ENCODE peak calls at places on chromosomes 4 and X, in eight cellular contexts. I is K562, H is progenitor cell of endocrine pancreas, A is body of pancreas, E is MCF 10A, Z is GM20000, O is endothelial cell of umbilical vein, F is cardiac fibroblast. W is an unnamed sample.

GRCh38 chr4:26916195-26916594 is 55.6 kb downstream of the STIM2 start:
- DNase-seq in I (no peak), H (no peak), A (no peak), E (peak), Z (no peak), O (no peak), F (peak), W (no peak)

GRCh38 chr4:82784615-82785247 is 13.9 kb downstream of the SCD5 start:
- DNase-seq in I (no peak), H (no peak), A (no peak), E (peak), Z (no peak), O (peak), F (peak), W (no peak)

GRCh38 chr4:158823461-158823873 is 54.6 kb downstream of the FNIP2 start:
- DNase-seq in I (no peak), H (no peak), A (no peak), E (no peak), Z (no peak), O (peak), F (peak), W (no peak)

GRCh38 chr4:149884046-149884445 is 68.4 kb upstream of the IQCM start:
- DNase-seq in I (no peak), H (no peak), A (no peak), E (peak), Z (no peak), O (no peak), F (no peak), W (no peak)

GRCh38 chr4:104860227-104861123 is 286.2 kb upstream of the TET2 start:
- DNase-seq in I (peak), H (peak), A (peak), E (peak), Z (peak), O (peak), F (peak), W (peak)

GRCh38 chr4:10074767-10075105 is 41.9 kb downstream of the WDR1 start:
- DNase-seq in I (peak), H (no peak), A (no peak), E (peak), Z (peak), O (peak), F (peak), W (no peak)

GRCh38 chr4:106806158-106806797 is 229.8 kb downstream of the DKK2 start:
- DNase-seq in I (no peak), H (no peak), A (no peak), E (no peak), Z (no peak), O (no peak), F (peak), W (no peak)

GRCh38 chr4:65943076-65943475 is 272.8 kb upstream of the EPHA5 start:
- DNase-seq in I (no peak), H (no peak), A (no peak), E (peak), Z (no peak), O (peak), F (peak), W (no peak)

GRCh38 chr4:98638661-98639060 is 19.8 kb downstream of the TSPAN5 start:
- DNase-seq in I (no peak), H (no peak), A (no peak), E (no peak), Z (no peak), O (no peak), F (peak), W (no peak)

GRCh38 chr4:185384877-185385465 is 10.8 kb downstream of the LRP2BP start:
- DNase-seq in I (no peak), H (no peak), A (no peak), E (no peak), Z (no peak), O (peak), F (peak), W (no peak)

GRCh38 chr4:153790962-153791551 is 2.2 kb upstream of the SFRP2 start:
- DNase-seq in I (no peak), H (peak), A (peak), E (no peak), Z (peak), O (no peak), F (peak), W (peak)

GRCh38 chr4:98466868-98467599 is 191.4 kb downstream of the TSPAN5 start:
- DNase-seq in I (no peak), H (no peak), A (no peak), E (no peak), Z (no peak), O (no peak), F (peak), W (no peak)

GRCh38 chrX:95536661-95537060 is 1148.0 kb upstream of the DIAPH2 start:
- DNase-seq in I (no peak), H (no peak), A (no peak), E (no peak), Z (no peak), O (no peak), F (no peak), W (no peak)

GRCh38 chrX:40721489-40722106 is 13.7 kb downstream of the MED14 start:
- DNase-seq in I (no peak), H (no peak), A (no peak), E (no peak), Z (no peak), O (no peak), F (no peak), W (no peak)

GRCh38 chr4:171676555-171677215 is 136.5 kb upstream of the GALNTL6 start:
- DNase-seq in I (no peak), H (no peak), A (no peak), E (no peak), Z (peak), O (no peak), F (no peak), W (no peak)

GRCh38 chr4:78661923-78662521 is 110.5 kb downstream of the ANXA3 start:
- DNase-seq in I (no peak), H (no peak), A (no peak), E (peak), Z (peak), O (peak), F (peak), W (no peak)

GRCh38 chr4:4930677-4931076 is 71.2 kb downstream of the MSX1 start:
- DNase-seq in I (no peak), H (no peak), A (no peak), E (no peak), Z (no peak), O (no peak), F (no peak), W (no peak)

GRCh38 chrX:15930585-15930984 is 76.0 kb upstream of the AP1S2 start:
- DNase-seq in I (no peak), H (no peak), A (no peak), E (peak), Z (peak), O (peak), F (peak), W (no peak)

GRCh38 chrX:5852941-5853340 is 375.7 kb downstream of the NLGN4X start:
- DNase-seq in I (no peak), H (no peak), A (no peak), E (no peak), Z (no peak), O (no peak), F (no peak), W (no peak)

GRCh38 chr4:78432896-78433295 is 118.7 kb upstream of the ANXA3 start:
- DNase-seq in I (no peak), H (no peak), A (no peak), E (no peak), Z (no peak), O (no peak), F (peak), W (no peak)

GRCh38 chr4:123327346-123327745 is 69.2 kb upstream of the SPRY1 start:
- DNase-seq in I (no peak), H (no peak), A (no peak), E (no peak), Z (no peak), O (no peak), F (no peak), W (no peak)

GRCh38 chr4:136650541-136651277 is 881.6 kb downstream of the PCDH18 start:
- DNase-seq in I (no peak), H (no peak), A (peak), E (peak), Z (no peak), O (peak), F (peak), W (no peak)

GRCh38 chr4:124459922-124460301 is 252.6 kb downstream of the ANKRD50 start:
- DNase-seq in I (no peak), H (no peak), A (no peak), E (no peak), Z (no peak), O (peak), F (peak), W (no peak)

DNA sequence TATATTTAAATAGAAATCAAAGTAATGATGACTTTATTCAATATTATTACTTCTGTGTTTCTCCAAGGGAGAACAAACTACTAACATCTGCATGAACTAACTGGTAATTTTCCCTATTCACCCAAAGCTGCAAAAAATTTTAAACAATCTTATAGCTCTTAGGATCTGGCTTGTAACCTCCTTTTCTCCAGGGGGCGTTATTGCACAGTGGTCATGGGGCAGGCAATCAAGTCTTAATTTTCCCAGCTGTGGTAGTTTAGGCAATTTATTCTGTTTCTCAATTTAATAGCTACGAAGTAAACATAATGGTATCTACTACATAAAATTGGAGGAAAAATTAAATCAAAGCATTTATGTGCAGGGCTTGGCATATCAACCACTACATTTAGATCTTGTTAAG is 137.5 kb upstream of the GUCY1A1 start:
- DNase-seq in I (no peak), H (no peak), A (no peak), E (peak), Z (peak), O (peak), F (peak), W (no peak)
- TF ChIP-seq CTCF in I (no peak), H (peak), A (no peak), E (no peak), Z (peak), O (peak), F (peak), W (no peak)

DNA sequence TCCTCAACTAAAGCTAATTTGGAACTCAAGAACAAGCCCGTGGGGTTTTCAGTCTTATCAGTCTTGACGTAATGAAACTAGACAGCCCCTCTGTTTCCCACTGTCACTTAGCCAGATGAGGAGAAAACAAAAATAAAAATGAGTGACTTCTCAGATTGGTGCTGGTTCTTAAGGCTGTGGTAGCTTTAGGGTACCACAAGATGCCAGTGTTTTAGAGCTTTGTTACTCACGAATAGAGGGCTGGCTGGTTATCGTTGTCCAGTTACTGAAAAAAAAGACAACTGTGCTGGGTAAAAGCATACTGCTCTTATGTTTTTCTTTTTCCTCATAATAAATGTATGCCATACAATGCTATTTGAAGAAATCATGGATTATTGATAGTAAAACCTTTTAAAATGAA is 796.7 kb downstream of the RAPGEF2 start:
- DNase-seq in I (no peak), H (no peak), A (no peak), E (no peak), Z (no peak), O (no peak), F (no peak), W (no peak)
- TF ChIP-seq CTCF in I (no peak), H (no peak), A (no peak), E (no peak), Z (no peak), O (no peak), F (no peak), W (no peak)

GRCh38 chrX:128781506-128781905 is 729.3 kb upstream of the ACTRT1 start:
- DNase-seq in I (no peak), H (no peak), A (peak), E (peak), Z (no peak), O (no peak), F (no peak), W (peak)
- TF ChIP-seq CTCF in I (no peak), H (peak), A (peak), E (peak), Z (no peak), O (peak), F (no peak), W (no peak)

GRCh38 chr4:1767770-1768366 is 25.2 kb upstream of the FGFR3 start:
- DNase-seq in I (peak), H (peak), A (peak), E (no peak), Z (peak), O (peak), F (peak), W (no peak)
- TF ChIP-seq CTCF in I (peak), H (peak), A (peak), E (no peak), Z (peak), O (peak), F (peak), W (no peak)

GRCh38 chrX:153649915-153650782 is 3.1 kb downstream of the DUSP9 start:
- DNase-seq in I (no peak), H (no peak), A (peak), E (no peak), Z (peak), O (no peak), F (no peak), W (no peak)

GRCh38 chrX:153650959-153651358 is 4.0 kb downstream of the DUSP9 start:
- DNase-seq in I (no peak), H (no peak), A (no peak), E (no peak), Z (no peak), O (no peak), F (no peak), W (no peak)

GRCh38 chrX:153648358-153649177 is 1.6 kb downstream of the DUSP9 start:
- DNase-seq in I (no peak), H (no peak), A (peak), E (no peak), Z (peak), O (no peak), F (no peak), W (peak)

GRCh38 chrX:153647461-153648357 is 706 bp downstream of the DUSP9 start:
- DNase-seq in I (peak), H (no peak), A (peak), E (no peak), Z (peak), O (no peak), F (no peak), W (peak)

GRCh38 chrX:153649178-153649914 is 2.3 kb downstream of the DUSP9 start:
- DNase-seq in I (peak), H (no peak), A (peak), E (peak), Z (peak), O (no peak), F (peak), W (peak)
- TF ChIP-seq CTCF in I (peak), H (peak), A (peak), E (peak), Z (peak), O (peak), F (peak), W (no peak)

DNA sequence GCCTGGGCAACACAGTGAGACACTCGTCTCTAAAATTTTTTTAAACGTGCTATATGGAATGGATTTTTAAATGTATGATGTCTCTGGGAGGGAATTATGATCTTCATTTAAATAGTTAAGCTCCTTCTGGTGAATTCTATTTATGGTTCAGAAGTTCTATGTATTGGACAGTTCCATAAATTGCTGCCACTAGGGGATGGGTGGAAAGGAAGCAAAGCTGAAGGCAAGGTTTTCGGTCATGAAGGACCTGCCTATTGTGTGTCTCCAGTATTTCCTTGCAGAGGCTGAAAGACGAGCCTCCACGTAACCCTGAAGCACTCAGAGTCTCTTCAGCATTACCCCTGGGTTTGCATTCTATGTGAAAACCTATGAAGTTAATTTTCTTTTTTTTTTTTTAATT is 451.5 kb upstream of the FAT1 start:
- DNase-seq in I (no peak), H (no peak), A (no peak), E (no peak), Z (no peak), O (no peak), F (no peak), W (no peak)
- TF ChIP-seq CTCF in I (no peak), H (peak), A (no peak), E (no peak), Z (no peak), O (no peak), F (peak), W (no peak)

GRCh38 chr4:148054275-148054674 is 322.4 kb downstream of the ARHGAP10 start:
- DNase-seq in I (no peak), H (no peak), A (no peak), E (peak), Z (no peak), O (peak), F (no peak), W (no peak)

GRCh38 chr4:148058160-148058859 is 326.4 kb downstream of the ARHGAP10 start:
- DNase-seq in I (no peak), H (no peak), A (no peak), E (no peak), Z (no peak), O (no peak), F (no peak), W (no peak)

GRCh38 chr4:148057425-148058020 is 325.6 kb downstream of the ARHGAP10 start:
- DNase-seq in I (no peak), H (no peak), A (no peak), E (no peak), Z (no peak), O (no peak), F (no peak), W (no peak)

GRCh38 chr4:148055844-148056243 is 324.0 kb downstream of the ARHGAP10 start:
- DNase-seq in I (no peak), H (no peak), A (no peak), E (no peak), Z (no peak), O (no peak), F (no peak), W (no peak)

GRCh38 chr4:148056879-148057278 is 325.0 kb downstream of the ARHGAP10 start:
- DNase-seq in I (peak), H (no peak), A (peak), E (peak), Z (peak), O (peak), F (peak), W (no peak)
- TF ChIP-seq CTCF in I (peak), H (no peak), A (no peak), E (no peak), Z (peak), O (no peak), F (no peak), W (no peak)